ENCODE peak calls at places on chromosomes 2 and 18, in ten cellular contexts. R is mammary epithelial cell, Q is RWPE1, G is fibroblast of lung, F is NB4, B is psoas muscle, J is left ventricle myocardium inferior, W is tibial artery, Z is progenitor cell of endocrine pancreas, M is H9. E is an unnamed sample.

GRCh38 chr2:23925702-23926288 is 1.1 kb downstream of the ATAD2B start:
- DNase-seq in R (peak), Q (peak), G (peak), F (peak), B (peak), J (peak), W (peak), Z (no peak), M (no peak), E (peak)

GRCh38 chr18:36819621-36820020 is 9.2 kb downstream of the TPGS2 start:
- DNase-seq in R (no peak), Q (no peak), G (no peak), F (no peak), B (no peak), J (no peak), W (no peak), Z (no peak), M (no peak), E (no peak)

GRCh38 chr2:1595274-1595673 is 149.0 kb downstream of the PXDN start:
- DNase-seq in R (no peak), Q (no peak), G (no peak), F (no peak), B (no peak), J (no peak), W (no peak), Z (no peak), M (peak), E (no peak)

GRCh38 chr2:174122185-174122584 is 126.1 kb downstream of the OLA1 start:
- DNase-seq in R (no peak), Q (no peak), G (no peak), F (no peak), B (no peak), J (no peak), W (no peak), Z (no peak), M (no peak), E (peak)

GRCh38 chr2:80233333-80233732 is 71.2 kb downstream of the LRRTM1 start:
- DNase-seq in R (no peak), Q (no peak), G (no peak), F (no peak), B (no peak), J (no peak), W (no peak), Z (no peak), M (no peak), E (no peak)

GRCh38 chr2:237726401-237726830 is 72.2 kb upstream of the RBM44 start:
- DNase-seq in R (no peak), Q (no peak), G (peak), F (no peak), B (no peak), J (no peak), W (peak), Z (no peak), M (no peak), E (peak)

GRCh38 chr2:238670341-238670681 is 177.6 kb upstream of the TWIST2 start:
- DNase-seq in R (no peak), Q (no peak), G (no peak), F (no peak), B (no peak), J (no peak), W (no peak), Z (no peak), M (no peak), E (no peak)

GRCh38 chr2:234243871-234244565 is 193.5 kb downstream of the SPP2 start:
- DNase-seq in R (no peak), Q (no peak), G (peak), F (no peak), B (no peak), J (no peak), W (no peak), Z (no peak), M (no peak), E (no peak)

GRCh38 chr2:11446733-11447248 is 19.2 kb downstream of the E2F6 start:
- DNase-seq in R (peak), Q (peak), G (peak), F (peak), B (no peak), J (no peak), W (no peak), Z (peak), M (peak), E (peak)

GRCh38 chr18:50644807-50645206 is 84.9 kb downstream of the MAPK4 start:
- DNase-seq in R (no peak), Q (peak), G (no peak), F (peak), B (no peak), J (no peak), W (no peak), Z (no peak), M (peak), E (no peak)

GRCh38 chr2:219369447-219369861 is 18.3 kb downstream of the DNPEP start:
- DNase-seq in R (peak), Q (no peak), G (peak), F (no peak), B (peak), J (peak), W (peak), Z (no peak), M (no peak), E (peak)

GRCh38 chr2:10571057-10571456 is 118.7 kb downstream of the NOL10 start:
- DNase-seq in R (no peak), Q (no peak), G (no peak), F (no peak), B (no peak), J (no peak), W (no peak), Z (no peak), M (no peak), E (no peak)

GRCh38 chr2:144504191-144504590 is 15.7 kb downstream of the ZEB2 start:
- DNase-seq in R (no peak), Q (no peak), G (no peak), F (no peak), B (no peak), J (no peak), W (no peak), Z (no peak), M (peak), E (no peak)

DNA sequence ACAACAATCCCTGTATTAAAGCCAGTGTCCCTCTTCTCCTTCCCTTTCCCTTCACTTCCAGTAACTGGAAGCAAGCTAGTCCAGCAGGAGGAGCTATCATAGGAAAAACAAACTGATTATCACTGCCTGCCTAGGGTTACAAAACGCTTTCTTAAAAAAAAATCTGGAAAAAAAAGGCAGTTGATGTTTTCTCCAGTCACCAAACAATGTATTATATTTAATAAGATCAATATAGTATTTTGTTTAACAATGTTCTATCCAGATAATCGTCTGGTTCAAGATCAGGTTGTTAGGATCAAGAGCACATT is 78.8 kb upstream of the ITGB6 start:
- DNase-seq in R (no peak), Q (no peak), G (peak), F (no peak), B (no peak), J (no peak), W (no peak), Z (no peak), M (no peak), E (peak)
- TF ChIP-seq CTCF in R (peak), Q (no peak), G (peak), F (peak), B (peak), J (peak), W (peak), Z (peak), M (peak), E (peak)

DNA sequence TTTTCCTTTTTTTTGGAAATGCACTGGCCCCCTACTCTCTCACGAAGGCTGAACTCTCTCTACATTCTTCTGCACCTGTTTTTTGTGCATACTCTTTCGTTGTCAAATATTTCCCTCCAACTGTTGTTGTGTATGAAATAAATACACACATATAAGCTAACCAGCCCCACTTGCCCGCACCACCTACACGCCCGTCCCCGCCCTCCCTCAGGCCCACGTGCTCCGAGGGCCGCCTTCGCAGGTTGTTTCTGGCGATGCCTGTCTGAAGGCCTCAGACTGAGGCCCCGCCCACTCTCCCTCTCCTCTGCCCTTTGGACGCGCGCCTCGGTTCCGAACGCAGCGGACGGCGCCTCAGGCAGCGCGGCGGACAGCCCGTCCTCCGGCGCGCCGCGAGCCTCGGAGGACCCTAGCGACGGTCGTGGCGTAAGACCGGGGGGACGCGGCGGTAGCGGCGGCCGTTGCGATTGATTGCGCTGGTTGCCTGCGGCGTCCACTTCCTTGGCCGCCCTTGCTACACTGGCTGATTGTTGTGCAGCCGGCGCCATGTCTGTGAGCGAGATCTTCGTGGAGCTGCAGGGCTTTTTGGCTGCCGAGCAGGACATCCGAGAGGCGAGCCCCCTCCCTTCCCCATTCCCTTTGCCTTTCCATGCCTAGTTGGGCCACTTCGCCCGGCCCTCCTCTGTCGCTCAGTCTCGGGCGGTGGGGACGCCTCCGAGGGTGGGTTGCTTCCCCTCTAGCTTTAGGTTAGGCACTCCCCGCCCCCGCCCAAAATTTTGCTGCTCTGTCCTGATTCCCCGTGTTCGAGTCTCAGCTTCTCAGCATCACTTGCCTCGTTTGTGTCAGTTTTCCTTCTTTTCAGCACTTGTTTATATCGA is at the start of gene TSN:
- DNase-seq in R (peak), Q (peak), G (peak), F (peak), B (peak), J (peak), W (peak), Z (peak), M (peak), E (peak)
- TF ChIP-seq CTCF in R (no peak), Q (no peak), G (no peak), F (no peak), B (no peak), J (no peak), W (no peak), Z (no peak), M (no peak), E (no peak)

GRCh38 chr2:129484999-129485398 is 494.5 kb upstream of the RAB6C start:
- DNase-seq in R (no peak), Q (no peak), G (no peak), F (no peak), B (no peak), J (no peak), W (no peak), Z (no peak), M (no peak), E (no peak)

GRCh38 chr2:129492528-129492927 is 486.9 kb upstream of the RAB6C start:
- DNase-seq in R (no peak), Q (no peak), G (no peak), F (no peak), B (no peak), J (no peak), W (no peak), Z (no peak), M (no peak), E (no peak)

GRCh38 chr2:129491251-129491817 is 488.1 kb upstream of the RAB6C start:
- DNase-seq in R (no peak), Q (no peak), G (no peak), F (no peak), B (no peak), J (no peak), W (no peak), Z (no peak), M (no peak), E (no peak)

GRCh38 chr2:129490666-129491065 is 488.8 kb upstream of the RAB6C start:
- DNase-seq in R (no peak), Q (no peak), G (no peak), F (no peak), B (no peak), J (no peak), W (no peak), Z (no peak), M (no peak), E (no peak)
- TF ChIP-seq CTCF in R (no peak), Q (no peak), G (no peak), F (no peak), B (no peak), J (no peak), W (no peak), Z (no peak), M (no peak), E (no peak)

DNA sequence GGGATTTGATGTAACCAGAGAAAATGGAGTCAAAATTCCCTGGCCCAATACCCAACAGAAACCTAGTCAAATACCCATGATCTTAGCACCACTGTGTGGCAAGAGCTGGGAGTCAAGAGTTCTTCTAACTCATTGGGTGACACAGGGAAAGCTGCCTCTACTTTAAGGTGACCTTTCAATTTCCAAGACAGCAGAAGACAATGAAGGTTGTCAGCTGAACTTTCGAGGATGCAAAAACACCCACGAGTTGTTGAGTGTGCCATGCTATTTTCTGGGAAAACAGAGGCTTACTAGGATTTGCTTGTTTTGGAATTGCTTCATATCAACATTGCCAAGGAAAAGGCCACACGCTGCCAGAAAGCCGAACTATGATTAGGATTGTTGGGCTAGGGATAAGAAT is 61.6 kb upstream of the CYRIA start:
- DNase-seq in R (no peak), Q (no peak), G (peak), F (peak), B (no peak), J (no peak), W (peak), Z (no peak), M (no peak), E (no peak)
- TF ChIP-seq CTCF in R (no peak), Q (no peak), G (peak), F (no peak), B (peak), J (no peak), W (no peak), Z (no peak), M (no peak), E (peak)

E was measured in AG10803.